ENCODE peak calls at places on chromosomes 5 and 9, in five cellular contexts. M is H9, R is heart left ventricle, P is stomach, X is epithelial cell of esophagus. B is an unnamed sample.
A peak's percentile ranks its signal among the peaks of the same experiment; 100 is the strongest.

GRCh38 chr9:20353529-20353928 is 268.8 kb downstream of the MLLT3 start:
- DNase-seq in P (no peak), M (no peak), R (no peak), X (no peak), B (no peak)

GRCh38 chr5:132681983-132682382 is 8.2 kb downstream of the IL4 start:
- DNase-seq in P (no peak), M (no peak), X (peak; percentile 45), R (no peak), B (no peak)

GRCh38 chr9:123059472-123060220 is 26.2 kb downstream of the GPR21 start:
- DNase-seq in R (no peak), P (no peak), X (peak; percentile 53), M (no peak), B (no peak)

GRCh38 chr9:306907-307306 is 92.2 kb downstream of the DOCK8 start:
- DNase-seq in M (peak; percentile 35), R (no peak), X (peak; percentile 17), P (peak; percentile 27), B (peak; percentile 28)

GRCh38 chr9:122180633-122181032 is 20.9 kb downstream of the MORN5 start:
- DNase-seq in P (no peak), R (no peak), X (peak; percentile 69), M (no peak), B (no peak)

GRCh38 chr5:79330071-79330470 is 94.1 kb downstream of the JMY start:
- DNase-seq in R (no peak), X (peak; percentile 43), P (no peak), M (no peak), B (no peak)

GRCh38 chr5:76180817-76181805 is 97.9 kb downstream of the SV2C start:
- DNase-seq in R (no peak), P (no peak), X (peak; percentile 52), M (no peak), B (no peak)

GRCh38 chr5:154370119-154370518 is 75.7 kb upstream of the SAP30L start:
- DNase-seq in M (no peak), X (no peak), R (no peak), P (no peak), B (no peak)

GRCh38 chr9:135189497-135189896 is 102.0 kb downstream of the OLFM1 start:
- DNase-seq in X (no peak), M (no peak), R (no peak), P (no peak), B (no peak)

GRCh38 chr9:135478858-135479468 is 619 bp upstream of the PPP1R26 start:
- DNase-seq in X (peak; percentile 24), P (peak; percentile 72), R (no peak), M (peak; percentile 54), B (peak; percentile 37)

GRCh38 chr5:5941486-5941885 is 436.9 kb downstream of the MED10 start:
- DNase-seq in M (no peak), R (no peak), P (no peak), X (no peak), B (no peak)

GRCh38 chr5:156201793-156202388 is 125.1 kb upstream of the SGCD start:
- DNase-seq in M (no peak), X (peak; percentile 4), P (no peak), R (peak; percentile 46), B (no peak)

GRCh38 chr5:73067213-73067612 is 53.2 kb upstream of the TMEM171 start:
- DNase-seq in X (no peak), R (no peak), P (no peak), M (no peak), B (no peak)

DNA sequence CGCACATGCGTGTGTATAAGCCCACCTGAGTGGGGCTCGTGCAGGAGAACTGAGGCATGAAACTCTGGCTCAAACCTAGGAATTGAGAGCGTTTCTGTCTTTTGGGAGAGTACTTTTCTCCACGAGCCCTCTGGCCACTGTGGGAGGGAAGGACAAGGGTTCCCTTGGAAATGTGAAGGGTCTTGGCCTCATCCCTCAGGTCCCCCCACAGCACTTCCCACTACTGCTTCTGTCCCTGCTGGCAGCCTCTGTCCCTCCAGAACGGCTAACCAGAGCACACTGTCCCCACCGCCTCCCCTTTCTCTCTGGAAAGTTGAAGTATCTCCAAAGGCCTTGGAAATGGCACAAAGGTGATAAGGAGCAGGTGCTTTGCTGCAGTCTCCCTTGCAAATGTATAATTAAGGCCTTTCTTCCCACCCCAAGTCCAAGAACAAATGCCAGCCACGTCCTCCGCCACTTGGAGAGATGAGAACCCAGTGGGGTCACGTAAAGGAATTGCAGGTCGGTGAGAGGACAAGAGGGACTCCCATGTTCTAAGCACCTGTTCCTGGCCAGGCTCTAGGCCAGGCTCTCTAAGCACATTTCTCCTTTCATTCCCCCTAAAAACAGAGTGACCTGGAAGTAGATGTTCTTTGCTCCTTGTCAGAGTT is 107.9 kb upstream of the LMX1B start:
- DNase-seq in P (no peak), X (no peak), R (no peak), M (no peak), B (no peak)
- TF ChIP-seq CTCF in P (no peak), X (no peak), R (no peak), M (no peak), B (no peak)

DNA sequence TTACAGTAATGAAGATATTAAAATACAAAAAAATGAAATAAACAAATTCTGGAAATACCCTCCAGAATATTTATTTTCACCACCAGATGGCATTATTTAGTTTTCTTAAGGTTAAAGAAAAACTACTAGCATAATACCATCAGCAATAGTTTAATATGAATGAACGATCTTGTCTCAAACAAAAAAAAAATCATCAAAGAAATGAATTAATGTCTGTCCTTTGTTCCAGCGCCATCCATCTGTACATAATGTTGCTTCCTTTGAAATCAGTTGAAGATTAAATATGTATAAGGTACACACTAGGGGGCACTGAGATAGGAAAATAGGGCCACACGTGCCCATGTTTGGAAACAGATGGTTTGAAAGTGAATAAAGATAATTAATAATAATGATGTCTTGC is 84.9 kb upstream of the SLCO6A1 start:
- DNase-seq in R (no peak), X (peak; percentile 21), P (no peak), M (no peak), B (no peak)
- TF ChIP-seq CTCF in R (peak; percentile 53), X (peak; percentile 2), P (no peak), M (peak; percentile 66), B (peak; percentile 71)

DNA sequence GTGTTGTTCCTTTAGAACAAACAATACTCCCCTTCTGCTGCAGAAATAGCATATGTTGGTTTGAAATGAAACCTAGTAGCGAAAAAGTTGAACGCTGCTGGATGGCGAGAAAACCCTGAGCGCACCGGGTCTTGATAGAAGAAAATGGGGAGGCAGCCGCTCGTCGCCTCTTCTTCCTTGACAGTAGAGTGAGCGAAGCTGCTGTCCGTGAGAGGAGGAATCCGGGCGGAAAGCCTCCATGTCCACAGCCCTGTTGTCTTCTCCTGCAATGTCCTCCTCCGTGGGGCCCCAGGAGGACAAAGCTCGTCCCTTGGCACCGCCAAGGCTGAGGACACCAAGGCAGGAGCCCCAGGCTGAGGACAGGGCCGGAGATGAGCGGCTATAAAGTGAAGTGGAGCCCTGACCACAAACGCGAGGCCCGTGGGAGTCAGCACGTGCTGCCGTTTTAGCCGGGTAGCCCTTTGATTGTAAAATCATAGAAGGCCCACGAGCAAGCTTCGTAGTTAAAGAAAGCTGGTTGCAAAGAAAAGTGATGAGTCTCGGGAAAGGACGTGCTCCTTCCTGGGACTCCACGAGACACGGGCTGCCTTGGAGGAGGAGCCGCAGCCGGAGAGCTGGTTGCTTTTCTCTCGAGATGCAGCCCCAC is 35.6 kb downstream of the MRPL36 start:
- DNase-seq in P (no peak), X (no peak), R (peak; percentile 11), M (peak; percentile 26), B (no peak)
- TF ChIP-seq CTCF in P (no peak), X (no peak), R (no peak), M (no peak), B (no peak)

GRCh38 chr5:56447232-56447631 is 214.1 kb upstream of the ANKRD55 start:
- DNase-seq in R (no peak), P (no peak), X (no peak), M (no peak), B (no peak)
- TF ChIP-seq CTCF in R (no peak), P (no peak), X (no peak), M (no peak), B (no peak)

DNA sequence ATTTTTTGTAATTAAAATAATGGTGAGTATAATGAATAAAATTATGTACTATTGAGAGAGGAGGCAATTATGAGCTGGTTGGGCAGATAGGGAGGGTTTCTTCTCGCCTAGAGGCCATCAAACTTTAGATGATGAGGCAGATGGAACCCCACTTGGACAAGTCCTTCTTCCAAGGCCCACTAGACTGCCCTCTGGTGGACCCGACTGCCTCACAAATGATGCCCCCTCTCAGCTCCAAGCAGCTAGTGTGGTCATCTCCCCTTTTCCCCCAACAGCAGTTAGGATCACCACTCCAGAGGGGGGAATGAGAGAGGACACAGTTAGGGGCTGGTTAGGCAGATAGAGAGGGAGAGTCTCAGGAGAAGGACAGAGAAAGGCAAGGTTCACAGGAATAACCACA is 348.0 kb upstream of the CDH18 start:
- DNase-seq in P (no peak), R (no peak), X (no peak), M (no peak), B (no peak)
- TF ChIP-seq CTCF in P (no peak), R (no peak), X (no peak), M (peak; percentile 45), B (no peak)